ENCODE peak calls at places on chromosomes 6 and 20, in five cellular contexts. A is sigmoid colon, C is GM12891, H is spleen, J is breast epithelium. X is an unnamed sample.

GRCh38 chr6:68779366-68779765 is 144.3 kb downstream of the ADGRB3 start:
- DNase-seq in A (no peak), C (no peak), H (no peak), J (no peak), X (no peak)

GRCh38 chr6:7997311-7997710 is 66.9 kb downstream of the BLOC1S5 start:
- DNase-seq in A (no peak), C (no peak), H (no peak), J (no peak), X (no peak)

GRCh38 chr20:50005378-50006020 is 22.7 kb downstream of the SNAI1 start:
- DNase-seq in A (no peak), C (no peak), H (no peak), J (no peak), X (no peak)

GRCh38 chr6:34391711-34392496 is 565 bp downstream of the NUDT3 start:
- DNase-seq in A (peak), C (peak), H (peak), J (peak), X (peak)

GRCh38 chr20:52923123-52923543 is 49.0 kb upstream of the TSHZ2 start:
- DNase-seq in A (no peak), C (no peak), H (no peak), J (no peak), X (no peak)

GRCh38 chr6:125913864-125914351 is 42.7 kb upstream of the HINT3 start:
- DNase-seq in A (no peak), C (no peak), H (no peak), J (no peak), X (no peak)

GRCh38 chr6:27839303-27840081 is 72.7 kb downstream of the OR2B2 start:
- DNase-seq in A (no peak), C (no peak), H (no peak), J (no peak), X (no peak)

GRCh38 chr6:142265476-142265875 is 36.3 kb upstream of the ADGRG6 start:
- DNase-seq in A (no peak), C (no peak), H (no peak), J (no peak), X (no peak)

GRCh38 chr6:149961728-149962425 is 1.9 kb upstream of the ULBP1 start:
- DNase-seq in A (no peak), C (no peak), H (no peak), J (no peak), X (no peak)

GRCh38 chr20:45489083-45489531 is 19.6 kb downstream of the WFDC2 start:
- DNase-seq in A (no peak), C (no peak), H (no peak), J (no peak), X (no peak)

GRCh38 chr6:17798477-17798876 is 91.8 kb upstream of the NUP153 start:
- DNase-seq in A (no peak), C (no peak), H (no peak), J (no peak), X (no peak)

GRCh38 chr6:85126448-85127178 is 323.3 kb upstream of the NT5E start:
- DNase-seq in A (no peak), C (peak), H (peak), J (no peak), X (no peak)

GRCh38 chr6:110703010-110703905 is 112.0 kb downstream of the CDK19 start:
- DNase-seq in A (no peak), C (peak), H (no peak), J (no peak), X (no peak)

GRCh38 chr20:16556299-16556698 is 16.9 kb downstream of the KIF16B start:
- DNase-seq in A (no peak), C (no peak), H (no peak), J (no peak), X (no peak)

GRCh38 chr20:22508426-22508825 is 75.9 kb downstream of the FOXA2 start:
- DNase-seq in A (no peak), C (no peak), H (no peak), J (no peak), X (no peak)

GRCh38 chr6:130148181-130148580 is 74.6 kb downstream of the SAMD3 start:
- DNase-seq in A (no peak), C (no peak), H (no peak), J (no peak), X (no peak)

GRCh38 chr6:153059757-153060156 is 57.2 kb upstream of the MTRF1L start:
- DNase-seq in A (no peak), C (no peak), H (no peak), J (no peak), X (no peak)

GRCh38 chr6:170233304-170234205 is 57.3 kb downstream of the DLL1 start:
- DNase-seq in A (no peak), C (no peak), H (peak), J (no peak), X (no peak)

GRCh38 chr6:22904413-22904812 is 335.0 kb downstream of the HDGFL1 start:
- DNase-seq in A (no peak), C (no peak), H (no peak), J (no peak), X (no peak)

GRCh38 chr20:19546648-19547047 is 211.4 kb upstream of the RIN2 start:
- DNase-seq in A (no peak), C (no peak), H (no peak), J (no peak), X (no peak)

GRCh38 chr6:17768881-17769280 is 62.2 kb upstream of the NUP153 start:
- DNase-seq in A (no peak), C (no peak), H (no peak), J (no peak), X (no peak)

GRCh38 chr20:21353236-21353635 is 44.1 kb downstream of the NKX2-4 start:
- DNase-seq in A (no peak), C (no peak), H (no peak), J (no peak), X (no peak)

GRCh38 chr20:12177657-12178293 is 260.1 kb downstream of the BTBD3 start:
- DNase-seq in A (no peak), C (no peak), H (no peak), J (no peak), X (no peak)

GRCh38 chr20:41643504-41643938 is 25.3 kb upstream of the CHD6 start:
- DNase-seq in A (no peak), C (no peak), H (no peak), J (no peak), X (no peak)

GRCh38 chr6:79269877-79270276 is 35.4 kb upstream of the HMGN3 start:
- DNase-seq in A (no peak), C (no peak), H (no peak), J (no peak), X (no peak)

GRCh38 chr6:138389551-138389950 is 11.8 kb downstream of the SMIM28 start:
- DNase-seq in A (no peak), C (no peak), H (no peak), J (no peak), X (no peak)

GRCh38 chr6:36625161-36625919 is 31.2 kb downstream of the SRSF3 start:
- DNase-seq in A (peak), C (no peak), H (peak), J (no peak), X (no peak)

GRCh38 chr20:49865559-49865958 is 49.8 kb downstream of the SPATA2 start:
- DNase-seq in A (no peak), C (no peak), H (no peak), J (no peak), X (no peak)

GRCh38 chr20:52219441-52219840 is 27.9 kb upstream of the ZFP64 start:
- DNase-seq in A (no peak), C (no peak), H (no peak), J (no peak), X (no peak)

GRCh38 chr20:3071610-3072529 is at the start of gene OXT:
- DNase-seq in A (no peak), C (no peak), H (peak), J (no peak), X (no peak)

GRCh38 chr6:14039038-14039437 is 78.5 kb upstream of the CD83 start:
- DNase-seq in A (no peak), C (no peak), H (no peak), J (no peak), X (no peak)

GRCh38 chr6:81228912-81229540 is 523.5 kb downstream of the TENT5A start:
- DNase-seq in A (no peak), C (no peak), H (no peak), J (no peak), X (no peak)

GRCh38 chr20:63475209-63475608 is 2.8 kb upstream of the KCNQ2 start:
- DNase-seq in A (no peak), C (no peak), H (no peak), J (no peak), X (no peak)

GRCh38 chr20:31853481-31853880 is 8.1 kb upstream of the FOXS1 start:
- DNase-seq in A (peak), C (no peak), H (peak), J (no peak), X (no peak)

GRCh38 chr6:6723792-6724318 is 135.3 kb downstream of the LY86 start:
- DNase-seq in A (no peak), C (no peak), H (no peak), J (no peak), X (no peak)

GRCh38 chr6:6723316-6723715 is 134.8 kb downstream of the LY86 start:
- DNase-seq in A (no peak), C (no peak), H (no peak), J (no peak), X (no peak)

GRCh38 chr6:6725120-6725833 is 136.8 kb downstream of the LY86 start:
- DNase-seq in A (no peak), C (no peak), H (no peak), J (no peak), X (no peak)

GRCh38 chr6:6725834-6726194 is 137.3 kb downstream of the LY86 start:
- DNase-seq in A (no peak), C (no peak), H (no peak), J (no peak), X (no peak)

DNA sequence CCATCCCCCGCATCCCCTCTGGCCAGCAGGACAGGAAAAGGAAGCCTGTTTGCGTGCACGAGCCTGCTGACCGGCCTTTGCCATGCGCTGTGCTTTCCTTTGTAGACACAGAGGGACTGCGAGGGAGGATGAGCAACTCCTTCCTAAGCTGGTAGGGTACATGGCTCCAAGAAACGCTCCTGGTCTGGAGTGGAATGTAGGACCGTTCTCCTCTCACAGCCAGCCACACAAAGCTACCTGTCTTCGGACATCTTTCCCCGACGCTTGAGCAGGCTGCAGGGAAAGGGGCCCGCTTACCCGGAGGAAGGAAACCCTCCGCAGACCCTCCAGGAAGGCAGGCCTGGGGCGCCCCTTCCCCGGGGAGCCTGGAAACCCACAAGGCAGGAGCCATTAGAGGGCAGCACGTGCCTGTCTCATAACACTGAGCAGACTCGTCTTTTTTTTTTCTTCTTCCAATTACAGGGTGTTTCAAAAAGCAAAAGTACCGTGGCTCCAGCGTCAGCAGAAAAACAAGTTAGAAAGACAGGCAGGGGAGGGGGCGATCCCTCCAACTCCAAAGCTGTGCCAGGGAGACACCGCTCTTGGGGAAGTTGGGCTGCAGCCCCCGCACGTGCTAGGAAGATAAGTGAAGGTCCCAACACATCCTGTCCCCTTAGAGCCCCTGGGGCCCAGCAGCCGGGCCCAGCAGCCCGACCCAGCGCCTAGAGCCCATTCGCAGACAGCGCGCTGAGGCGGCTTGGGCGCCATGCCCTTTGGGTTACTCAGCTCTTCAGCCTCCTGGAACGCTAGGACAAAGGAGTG is 136.0 kb downstream of the LY86 start:
- DNase-seq in A (peak), C (peak), H (peak), J (no peak), X (no peak)
- TF ChIP-seq POLR2A in A (no peak), C (no peak), H (no peak), J (no peak), X (no peak)

GRCh38 chr20:33732166-33732970 is 572 bp downstream of the ZNF341 start:
- DNase-seq in A (peak), C (peak), H (peak), J (peak), X (peak)
- TF ChIP-seq POLR2AphosphoS5 in A (peak), C (no peak), H (peak), J (no peak), X (peak)

GRCh38 chr20:10177326-10177725 is 41.3 kb upstream of the SNAP25 start:
- DNase-seq in A (no peak), C (no peak), H (no peak), J (no peak), X (no peak)
- TF ChIP-seq POLR2A in A (no peak), C (no peak), H (no peak), J (no peak), X (no peak)

GRCh38 chr6:63193324-63193723 is 17.9 kb upstream of the FKBP1C start:
- DNase-seq in A (no peak), C (no peak), H (no peak), J (no peak), X (no peak)

DNA sequence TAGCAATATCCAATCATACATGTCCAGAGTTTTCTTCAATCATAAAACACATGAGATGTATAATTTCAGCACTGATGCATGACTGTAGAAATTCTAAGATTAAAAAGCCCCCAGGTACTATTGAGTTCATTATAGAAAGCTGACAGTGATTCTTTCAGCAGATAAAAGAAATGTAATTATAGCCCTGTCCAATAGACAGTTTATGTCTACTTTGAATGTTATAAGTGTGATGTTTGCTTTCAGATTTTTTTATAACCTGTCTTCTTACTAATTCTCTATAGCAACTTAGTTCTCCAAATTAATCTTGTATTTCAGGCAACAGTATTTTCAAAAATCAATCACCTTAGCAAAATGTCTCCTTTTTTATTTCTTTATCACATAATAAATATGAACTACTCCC is 13.5 kb upstream of the FKBP1C start:
- DNase-seq in A (no peak), C (no peak), H (no peak), J (no peak), X (no peak)
- TF ChIP-seq POLR2AphosphoS5 in A (no peak), C (no peak), H (no peak), J (no peak), X (no peak)

GRCh38 chr20:17875106-17875980 is 93.3 kb downstream of the SNX5 start:
- DNase-seq in A (peak), C (no peak), H (no peak), J (peak), X (no peak)

GRCh38 chr20:17873410-17874270 is 95.0 kb downstream of the SNX5 start:
- DNase-seq in A (peak), C (no peak), H (peak), J (peak), X (no peak)

GRCh38 chr20:17872920-17873319 is 95.7 kb downstream of the SNX5 start:
- DNase-seq in A (peak), C (no peak), H (peak), J (no peak), X (no peak)

GRCh38 chr20:17875981-17876385 is 92.6 kb downstream of the SNX5 start:
- DNase-seq in A (peak), C (no peak), H (no peak), J (no peak), X (no peak)

GRCh38 chr20:17874271-17875105 is 94.1 kb downstream of the SNX5 start:
- DNase-seq in A (no peak), C (no peak), H (no peak), J (no peak), X (no peak)
- TF ChIP-seq POLR2A in A (no peak), C (no peak), H (no peak), J (no peak), X (no peak)